ENCODE peak calls at places on chromosome 1, in seven cellular contexts. One of them, this sample, is unnamed.

GRCh38 chr1:107232421-107232820 is 91.6 kb downstream of the NTNG1 start:
- DNase-seq in osteoblast: no peak
- DNase-seq in breast epithelium: no peak
- DNase-seq in fibroblast of lung: no peak
- DNase-seq in GM12865: no peak
- DNase-seq in epithelial cell of esophagus: no peak
- DNase-seq in CD8-positive, alpha-beta T cell: no peak
- DNase-seq in this sample: no peak

GRCh38 chr1:45953934-45954333 is 150.5 kb downstream of the MAST2 start:
- DNase-seq in fibroblast of lung: peak
- DNase-seq in GM12865: no peak
- DNase-seq in osteoblast: no peak
- DNase-seq in epithelial cell of esophagus: no peak
- DNase-seq in CD8-positive, alpha-beta T cell: no peak
- DNase-seq in breast epithelium: no peak
- DNase-seq in this sample: no peak

GRCh38 chr1:231390071-231390470 is 32.0 kb downstream of the EGLN1 start:
- DNase-seq in breast epithelium: no peak
- DNase-seq in fibroblast of lung: peak
- DNase-seq in epithelial cell of esophagus: peak
- DNase-seq in osteoblast: peak
- DNase-seq in GM12865: no peak
- DNase-seq in CD8-positive, alpha-beta T cell: no peak
- DNase-seq in this sample: no peak

GRCh38 chr1:113784104-113784779 is 25.0 kb upstream of the PHTF1 start:
- DNase-seq in osteoblast: no peak
- DNase-seq in epithelial cell of esophagus: peak
- DNase-seq in CD8-positive, alpha-beta T cell: no peak
- DNase-seq in fibroblast of lung: no peak
- DNase-seq in GM12865: peak
- DNase-seq in breast epithelium: no peak
- DNase-seq in this sample: no peak

GRCh38 chr1:67390041-67390887 is 39.9 kb downstream of the SERBP1 start:
- DNase-seq in breast epithelium: no peak
- DNase-seq in osteoblast: peak
- DNase-seq in GM12865: no peak
- DNase-seq in epithelial cell of esophagus: peak
- DNase-seq in fibroblast of lung: no peak
- DNase-seq in CD8-positive, alpha-beta T cell: no peak
- DNase-seq in this sample: no peak

GRCh38 chr1:169105434-169106094 is 926 bp upstream of the ATP1B1 start:
- DNase-seq in fibroblast of lung: no peak
- DNase-seq in osteoblast: peak
- DNase-seq in epithelial cell of esophagus: peak
- DNase-seq in breast epithelium: peak
- DNase-seq in GM12865: peak
- DNase-seq in CD8-positive, alpha-beta T cell: peak
- DNase-seq in this sample: no peak

GRCh38 chr1:15735304-15736034 is 589 bp upstream of the SLC25A34 start:
- DNase-seq in GM12865: no peak
- DNase-seq in fibroblast of lung: no peak
- DNase-seq in osteoblast: peak
- DNase-seq in CD8-positive, alpha-beta T cell: no peak
- DNase-seq in epithelial cell of esophagus: no peak
- DNase-seq in breast epithelium: no peak
- DNase-seq in this sample: no peak

GRCh38 chr1:222171005-222171404 is 376.9 kb downstream of the HHIPL2 start:
- DNase-seq in epithelial cell of esophagus: peak
- DNase-seq in GM12865: peak
- DNase-seq in breast epithelium: no peak
- DNase-seq in fibroblast of lung: peak
- DNase-seq in osteoblast: peak
- DNase-seq in CD8-positive, alpha-beta T cell: no peak
- DNase-seq in this sample: no peak

GRCh38 chr1:232445361-232446106 is 184.4 kb downstream of the SIPA1L2 start:
- DNase-seq in osteoblast: no peak
- DNase-seq in epithelial cell of esophagus: no peak
- DNase-seq in breast epithelium: no peak
- DNase-seq in GM12865: no peak
- DNase-seq in CD8-positive, alpha-beta T cell: no peak
- DNase-seq in fibroblast of lung: no peak
- DNase-seq in this sample: no peak

GRCh38 chr1:23193391-23194118 is 23.7 kb downstream of the HTR1D start:
- DNase-seq in osteoblast: no peak
- DNase-seq in breast epithelium: no peak
- DNase-seq in CD8-positive, alpha-beta T cell: no peak
- DNase-seq in fibroblast of lung: no peak
- DNase-seq in epithelial cell of esophagus: no peak
- DNase-seq in GM12865: no peak
- DNase-seq in this sample: no peak

GRCh38 chr1:15870421-15870820 is 22.9 kb downstream of the SPEN start:
- DNase-seq in CD8-positive, alpha-beta T cell: no peak
- DNase-seq in breast epithelium: no peak
- DNase-seq in osteoblast: peak
- DNase-seq in fibroblast of lung: no peak
- DNase-seq in GM12865: no peak
- DNase-seq in epithelial cell of esophagus: peak
- DNase-seq in this sample: no peak

GRCh38 chr1:91997607-91998195 is 32.1 kb upstream of the EPHX4 start:
- DNase-seq in fibroblast of lung: peak
- DNase-seq in breast epithelium: no peak
- DNase-seq in CD8-positive, alpha-beta T cell: peak
- DNase-seq in epithelial cell of esophagus: peak
- DNase-seq in osteoblast: no peak
- DNase-seq in GM12865: peak
- DNase-seq in this sample: peak

GRCh38 chr1:232432313-232432712 is 197.6 kb downstream of the SIPA1L2 start:
- DNase-seq in epithelial cell of esophagus: no peak
- DNase-seq in breast epithelium: no peak
- DNase-seq in osteoblast: no peak
- DNase-seq in fibroblast of lung: peak
- DNase-seq in CD8-positive, alpha-beta T cell: no peak
- DNase-seq in GM12865: no peak
- DNase-seq in this sample: no peak

GRCh38 chr1:27368872-27369703 is 2.3 kb upstream of the MAP3K6 start:
- DNase-seq in breast epithelium: no peak
- DNase-seq in GM12865: no peak
- DNase-seq in CD8-positive, alpha-beta T cell: no peak
- DNase-seq in osteoblast: no peak
- DNase-seq in fibroblast of lung: peak
- DNase-seq in epithelial cell of esophagus: no peak
- DNase-seq in this sample: no peak

DNA sequence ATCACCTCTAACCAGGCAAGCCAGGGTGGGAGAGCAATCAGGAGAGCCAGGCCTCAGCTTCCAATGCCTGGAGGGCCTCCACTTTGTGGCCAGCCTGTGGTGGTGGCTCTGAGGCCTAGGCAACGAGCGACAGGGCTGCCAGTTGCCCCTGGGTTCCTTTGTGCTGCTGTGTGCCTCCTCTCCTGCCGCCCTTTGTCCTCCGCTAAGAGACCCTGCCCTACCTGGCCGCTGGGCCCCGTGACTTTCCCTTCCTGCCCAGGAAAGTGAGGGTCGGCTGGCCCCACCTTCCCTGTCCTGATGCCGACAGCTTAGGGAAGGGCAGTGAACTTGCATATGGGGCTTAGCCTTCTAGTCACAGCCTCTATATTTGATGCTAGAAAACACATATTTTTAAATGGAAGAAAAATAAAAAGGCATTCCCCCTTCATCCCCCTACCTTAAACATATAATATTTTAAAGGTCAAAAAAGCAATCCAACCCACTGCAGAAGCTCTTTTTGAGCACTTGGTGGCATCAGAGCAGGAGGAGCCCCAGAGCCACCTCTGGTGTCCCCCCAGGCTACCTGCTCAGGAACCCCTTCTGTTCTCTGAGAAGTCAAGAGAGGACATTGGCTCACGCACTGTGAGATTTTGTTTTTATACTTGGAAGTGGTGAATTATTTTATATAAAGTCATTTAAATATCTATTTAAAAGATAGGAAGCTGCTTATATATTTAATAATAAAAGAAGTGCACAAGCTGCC is 19.8 kb downstream of the CSF1 start:
- DNase-seq in epithelial cell of esophagus: no peak
- DNase-seq in GM12865: no peak
- DNase-seq in fibroblast of lung: no peak
- DNase-seq in CD8-positive, alpha-beta T cell: no peak
- DNase-seq in breast epithelium: no peak
- DNase-seq in osteoblast: no peak
- DNase-seq in this sample: no peak
- TF ChIP-seq CTCF in epithelial cell of esophagus: no peak
- TF ChIP-seq CTCF in GM12865: no peak
- TF ChIP-seq CTCF in fibroblast of lung: no peak
- TF ChIP-seq CTCF in CD8-positive, alpha-beta T cell: no peak
- TF ChIP-seq CTCF in breast epithelium: no peak
- TF ChIP-seq CTCF in osteoblast: no peak
- TF ChIP-seq CTCF in this sample: no peak

GRCh38 chr1:1358433-1359201 is at the start of gene MXRA8:
- DNase-seq in CD8-positive, alpha-beta T cell: no peak
- DNase-seq in fibroblast of lung: peak
- DNase-seq in breast epithelium: peak
- DNase-seq in osteoblast: peak
- DNase-seq in epithelial cell of esophagus: no peak
- DNase-seq in GM12865: no peak
- DNase-seq in this sample: no peak

GRCh38 chr1:1356166-1356795 is 2.1 kb downstream of the MXRA8 start:
- DNase-seq in GM12865: no peak
- DNase-seq in osteoblast: peak
- DNase-seq in epithelial cell of esophagus: no peak
- DNase-seq in breast epithelium: no peak
- DNase-seq in fibroblast of lung: no peak
- DNase-seq in CD8-positive, alpha-beta T cell: no peak
- DNase-seq in this sample: no peak

GRCh38 chr1:1355376-1355775 is 3.0 kb downstream of the MXRA8 start:
- DNase-seq in epithelial cell of esophagus: peak
- DNase-seq in breast epithelium: no peak
- DNase-seq in osteoblast: peak
- DNase-seq in fibroblast of lung: peak
- DNase-seq in GM12865: no peak
- DNase-seq in CD8-positive, alpha-beta T cell: no peak
- DNase-seq in this sample: no peak

GRCh38 chr1:1357871-1358432 is 403 bp downstream of the MXRA8 start:
- DNase-seq in epithelial cell of esophagus: no peak
- DNase-seq in CD8-positive, alpha-beta T cell: no peak
- DNase-seq in osteoblast: peak
- DNase-seq in GM12865: no peak
- DNase-seq in breast epithelium: no peak
- DNase-seq in fibroblast of lung: no peak
- DNase-seq in this sample: no peak

DNA sequence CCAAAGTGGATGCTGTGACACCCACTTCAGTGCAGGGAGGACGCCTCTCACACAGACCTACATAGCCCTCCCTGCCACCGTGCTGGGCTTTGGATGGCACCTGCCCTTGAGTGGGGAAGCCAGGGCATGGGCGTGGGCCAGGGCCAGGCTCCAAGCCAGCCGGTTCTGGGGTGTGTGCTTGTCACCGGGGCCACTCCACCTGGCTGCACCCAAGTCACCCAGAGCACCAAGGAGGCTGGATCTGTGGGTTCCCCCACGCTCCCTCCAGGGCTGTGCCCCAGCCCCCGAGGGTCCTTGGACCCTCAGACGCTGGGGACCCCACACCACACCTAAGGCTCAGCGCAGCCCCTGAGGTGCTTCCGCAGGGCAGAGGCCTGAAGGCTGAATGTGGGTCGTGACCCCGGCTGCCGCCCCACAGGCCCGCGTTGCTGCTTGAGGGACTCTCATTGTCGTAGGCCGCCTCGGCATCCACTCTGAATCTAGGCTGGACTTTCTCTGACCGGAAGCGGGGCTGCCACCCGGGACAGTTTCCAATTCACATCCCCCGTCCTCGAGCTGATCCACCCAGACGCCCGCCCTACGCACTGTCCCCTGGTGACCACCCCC is 1.5 kb downstream of the MXRA8 start:
- DNase-seq in breast epithelium: no peak
- DNase-seq in epithelial cell of esophagus: no peak
- DNase-seq in GM12865: no peak
- DNase-seq in fibroblast of lung: no peak
- DNase-seq in osteoblast: peak
- DNase-seq in CD8-positive, alpha-beta T cell: no peak
- DNase-seq in this sample: no peak
- H3K4me3 ChIP-seq in breast epithelium: peak
- H3K4me3 ChIP-seq in epithelial cell of esophagus: no peak
- H3K4me3 ChIP-seq in GM12865: no peak
- H3K4me3 ChIP-seq in fibroblast of lung: peak
- H3K4me3 ChIP-seq in osteoblast: peak
- H3K4me3 ChIP-seq in CD8-positive, alpha-beta T cell: no peak
- H3K4me3 ChIP-seq in this sample: peak

GRCh38 chr1:230303069-230303468 is 123.1 kb downstream of the PGBD5 start:
- DNase-seq in epithelial cell of esophagus: no peak
- DNase-seq in breast epithelium: no peak
- DNase-seq in CD8-positive, alpha-beta T cell: no peak
- DNase-seq in fibroblast of lung: no peak
- DNase-seq in osteoblast: peak
- DNase-seq in GM12865: no peak
- DNase-seq in this sample: no peak
- TF ChIP-seq CTCF in epithelial cell of esophagus: no peak
- TF ChIP-seq CTCF in breast epithelium: no peak
- TF ChIP-seq CTCF in CD8-positive, alpha-beta T cell: no peak
- TF ChIP-seq CTCF in fibroblast of lung: no peak
- TF ChIP-seq CTCF in osteoblast: peak
- TF ChIP-seq CTCF in GM12865: no peak
- TF ChIP-seq CTCF in this sample: no peak

GRCh38 chr1:241411056-241411775 is 54.2 kb upstream of the RGS7 start:
- DNase-seq in osteoblast: no peak
- DNase-seq in CD8-positive, alpha-beta T cell: no peak
- DNase-seq in fibroblast of lung: peak
- DNase-seq in epithelial cell of esophagus: no peak
- DNase-seq in GM12865: no peak
- DNase-seq in breast epithelium: no peak
- DNase-seq in this sample: no peak
- H3K4me3 ChIP-seq in osteoblast: no peak
- H3K4me3 ChIP-seq in CD8-positive, alpha-beta T cell: no peak
- H3K4me3 ChIP-seq in fibroblast of lung: no peak
- H3K4me3 ChIP-seq in epithelial cell of esophagus: no peak
- H3K4me3 ChIP-seq in GM12865: no peak
- H3K4me3 ChIP-seq in breast epithelium: no peak
- H3K4me3 ChIP-seq in this sample: no peak